ENCODE peak calls at places on chromosomes 2 and 18, in eight cellular contexts. B is body of pancreas, A is ovary, O is transverse colon, X is right lobe of liver, D is tibial nerve, Y is A549, L is suprapubic skin. G is an unnamed sample.

GRCh38 chr2:197711576-197711975 is 6.4 kb downstream of the MARS2 start:
- DNase-seq in B (no peak), A (no peak), O (no peak), X (no peak), D (no peak), Y (no peak), L (no peak), G (no peak)

GRCh38 chr2:240480834-240481623 is 45.6 kb downstream of the GPC1 start:
- DNase-seq in B (no peak), A (no peak), O (no peak), X (no peak), D (no peak), Y (no peak), L (peak; percentile 69), G (peak; percentile 37)

GRCh38 chr2:191474459-191474858 is 203.5 kb upstream of the NABP1 start:
- DNase-seq in B (no peak), A (no peak), O (no peak), X (no peak), D (no peak), Y (no peak), L (no peak), G (no peak)

GRCh38 chr2:159906315-159906714 is 108.3 kb upstream of the CD302 start:
- DNase-seq in B (no peak), A (no peak), O (peak; percentile 28), X (no peak), D (no peak), Y (no peak), L (no peak), G (no peak)

GRCh38 chr2:74632209-74632938 is 15.8 kb downstream of the M1AP start:
- DNase-seq in B (no peak), A (no peak), O (no peak), X (no peak), D (no peak), Y (peak; percentile 51), L (no peak), G (no peak)

GRCh38 chr2:128279786-128280701 is 38.6 kb downstream of the HS6ST1 start:
- DNase-seq in B (no peak), A (peak; percentile 34), O (peak; percentile 8), X (peak; percentile 45), D (no peak), Y (no peak), L (peak; percentile 72), G (peak; percentile 69)

GRCh38 chr2:14978836-14979235 is 346.3 kb downstream of the LRATD1 start:
- DNase-seq in B (no peak), A (no peak), O (no peak), X (no peak), D (no peak), Y (no peak), L (no peak), G (no peak)

GRCh38 chr2:8803658-8804379 is 33.6 kb downstream of the KIDINS220 start:
- DNase-seq in B (peak; percentile 74), A (no peak), O (peak; percentile 55), X (no peak), D (no peak), Y (peak; percentile 93), L (no peak), G (peak; percentile 39)

GRCh38 chr18:9741461-9741820 is 33.3 kb downstream of the RAB31 start:
- DNase-seq in B (no peak), A (no peak), O (no peak), X (peak; percentile 38), D (no peak), Y (no peak), L (no peak), G (no peak)

GRCh38 chr2:160010361-160011145 is 51.9 kb downstream of the PLA2R1 start:
- DNase-seq in B (no peak), A (no peak), O (no peak), X (no peak), D (no peak), Y (no peak), L (no peak), G (no peak)

GRCh38 chr2:98148968-98149697 is 62.2 kb downstream of the VWA3B start:
- DNase-seq in B (peak; percentile 80), A (peak; percentile 38), O (no peak), X (peak; percentile 58), D (no peak), Y (peak; percentile 34), L (no peak), G (no peak)

GRCh38 chr2:135829420-135829983 is 7.5 kb downstream of the LCT start:
- DNase-seq in B (no peak), A (no peak), O (no peak), X (no peak), D (no peak), Y (no peak), L (no peak), G (no peak)

GRCh38 chr2:235347691-235348090 is 146.2 kb upstream of the AGAP1 start:
- DNase-seq in B (no peak), A (no peak), O (no peak), X (no peak), D (no peak), Y (peak; percentile 73), L (no peak), G (peak; percentile 81)

GRCh38 chr2:44171018-44171417 is 2.3 kb downstream of the PPM1B start:
- DNase-seq in B (no peak), A (no peak), O (no peak), X (no peak), D (no peak), Y (peak; percentile 19), L (no peak), G (no peak)

GRCh38 chr18:8965398-8965797 is 137.1 kb upstream of the NDUFV2 start:
- DNase-seq in B (no peak), A (no peak), O (no peak), X (no peak), D (no peak), Y (no peak), L (no peak), G (no peak)

GRCh38 chr2:53874401-53874950 is 14.7 kb upstream of the GPR75 start:
- DNase-seq in B (no peak), A (no peak), O (no peak), X (no peak), D (no peak), Y (no peak), L (no peak), G (no peak)

GRCh38 chr2:216700088-216700567 is 4.8 kb upstream of the IGFBP5 start:
- DNase-seq in B (no peak), A (no peak), O (no peak), X (no peak), D (no peak), Y (no peak), L (no peak), G (no peak)

GRCh38 chr2:171878481-171878993 is 15.5 kb downstream of the SLC25A12 start:
- DNase-seq in B (peak; percentile 9), A (no peak), O (no peak), X (no peak), D (peak; percentile 48), Y (no peak), L (no peak), G (no peak)

GRCh38 chr2:187711122-187711521 is 156.9 kb upstream of the TFPI start:
- DNase-seq in B (no peak), A (no peak), O (no peak), X (no peak), D (no peak), Y (no peak), L (no peak), G (no peak)

GRCh38 chr2:120885749-120886148 is 150.1 kb downstream of the GLI2 start:
- DNase-seq in B (no peak), A (no peak), O (no peak), X (no peak), D (no peak), Y (no peak), L (no peak), G (no peak)

GRCh38 chr2:234355052-234355720 is 141.7 kb downstream of the ARL4C start:
- DNase-seq in B (no peak), A (no peak), O (no peak), X (no peak), D (no peak), Y (no peak), L (no peak), G (no peak)

GRCh38 chr2:161576421-161576820 is 47.8 kb upstream of the SLC4A10 start:
- DNase-seq in B (no peak), A (no peak), O (no peak), X (no peak), D (no peak), Y (peak; percentile 42), L (no peak), G (no peak)

GRCh38 chr18:7467708-7468466 is 99.2 kb upstream of the PTPRM start:
- DNase-seq in B (no peak), A (no peak), O (no peak), X (no peak), D (no peak), Y (peak; percentile 4), L (no peak), G (no peak)

GRCh38 chr2:11692966-11693521 is 23.0 kb upstream of the NTSR2 start:
- DNase-seq in B (peak; percentile 96), A (no peak), O (peak; percentile 77), X (peak; percentile 89), D (peak; percentile 91), Y (peak; percentile 76), L (no peak), G (peak; percentile 67)

GRCh38 chr2:148955798-148956197 is 80.8 kb downstream of the KIF5C start:
- DNase-seq in B (no peak), A (no peak), O (no peak), X (no peak), D (no peak), Y (no peak), L (no peak), G (no peak)

GRCh38 chr18:71998547-71998946 is 545.6 kb downstream of the CBLN2 start:
- DNase-seq in B (no peak), A (no peak), O (no peak), X (peak; percentile 63), D (no peak), Y (peak; percentile 4), L (no peak), G (no peak)

GRCh38 chr18:71994273-71994672 is 549.9 kb downstream of the CBLN2 start:
- DNase-seq in B (no peak), A (no peak), O (no peak), X (no peak), D (no peak), Y (no peak), L (no peak), G (no peak)

GRCh38 chr18:71995895-71996443 is 548.2 kb downstream of the CBLN2 start:
- DNase-seq in B (no peak), A (no peak), O (no peak), X (no peak), D (no peak), Y (no peak), L (no peak), G (no peak)
- H3K4me1 ChIP-seq in B (no peaks in the 10 kb centered on the region), A (no peaks in the 10 kb centered on the region), O (no peaks in the 10 kb centered on the region), X (no peaks in the 10 kb centered on the region), D (no peaks in the 10 kb centered on the region), Y (no peaks in the 10 kb centered on the region), L (no peaks in the 10 kb centered on the region), G (no peaks in the 10 kb centered on the region)

GRCh38 chr2:217934321-217935131 is 68.3 kb downstream of the TNS1 start:
- DNase-seq in B (peak; percentile 71), A (no peak), O (peak; percentile 60), X (no peak), D (peak; percentile 65), Y (peak; percentile 73), L (no peak), G (peak; percentile 84)
- TF ChIP-seq POLR2A in B (no peak), A (no peak), O (no peak), X (no peak), D (no peak), Y (no peak), L (no peak), G (peak; percentile 31)

GRCh38 chr2:165697727-165698620 is 96.1 kb downstream of the GALNT3 start:
- DNase-seq in B (no peak), A (no peak), O (no peak), X (no peak), D (no peak), Y (no peak), L (no peak), G (no peak)
- H3K27ac ChIP-seq in B (no peak overlapping the region), A (no peak overlapping the region), O (no peak overlapping the region), X (no peak overlapping the region), D (no peak overlapping the region), Y (no peak overlapping the region), L (no peak overlapping the region), G (no peak overlapping the region)

GRCh38 chr2:32375228-32375892 is 18.5 kb downstream of the BIRC6 start:
- DNase-seq in B (no peak), A (no peak), O (no peak), X (no peak), D (no peak), Y (no peak), L (no peak), G (no peak)
- H3K4me1 ChIP-seq in B (peaks cover 37% of the 10 kb centered on the region), A (peaks cover 2% of the 10 kb centered on the region), O (peaks cover 64% of the 10 kb centered on the region), X (no peaks in the 10 kb centered on the region), D (peaks cover 38% of the 10 kb centered on the region), Y (peaks cover 35% of the 10 kb centered on the region), L (peaks cover 20% of the 10 kb centered on the region), G (peaks cover 30% of the 10 kb centered on the region)

G was measured in adrenal gland.